ENCODE peak calls at places on chromosomes 3 and 15, in four cellular contexts. G is NCI-H2171; N is activated CD8-positive, alpha-beta memory T cell treated with anti-CD3 and anti-CD28 coated beads, Interleukin-2, amount 50 U/mL, for 48 hours; Z is cardiac fibroblast. C is an unnamed sample.

GRCh38 chr3:66991478-66991877 is 6.6 kb upstream of the KBTBD8 start:
- DNase-seq in G (no peak), Z (peak), N (no peak), C (no peak)

GRCh38 chr15:56869573-56869972 is 48.9 kb upstream of the TCF12 start:
- DNase-seq in Z (peak), G (no peak), N (peak), C (no peak)

GRCh38 chr15:55694652-55695150 is 48.3 kb downstream of the PRTG start:
- DNase-seq in N (no peak), Z (no peak), G (peak), C (no peak)

GRCh38 chr3:169272533-169272932 is 391.0 kb downstream of the MECOM start:
- DNase-seq in G (no peak), Z (no peak), N (no peak), C (no peak)

GRCh38 chr15:82580713-82581112 is 40.5 kb upstream of the RPS17 start:
- DNase-seq in Z (no peak), N (no peak), G (no peak), C (no peak)

GRCh38 chr3:69370945-69371301 is 15.0 kb downstream of the FRMD4B start:
- DNase-seq in N (no peak), Z (peak), G (no peak), C (no peak)

GRCh38 chr3:107198522-107199271 is 178.5 kb upstream of the CCDC54 start:
- DNase-seq in G (no peak), N (no peak), Z (peak), C (no peak)

GRCh38 chr3:95184038-95184437 is 1121.2 kb downstream of the NSUN3 start:
- DNase-seq in Z (no peak), G (no peak), N (no peak), C (no peak)

GRCh38 chr3:72334681-72335457 is 513.4 kb downstream of the SHQ1 start:
- DNase-seq in Z (no peak), N (no peak), G (no peak), C (peak)

GRCh38 chr3:114650808-114651207 is 357.0 kb downstream of the TIGIT start:
- DNase-seq in N (no peak), G (no peak), Z (peak), C (no peak)

GRCh38 chr3:129867506-129868124 is 25.9 kb downstream of the TMCC1 start:
- DNase-seq in N (no peak), Z (no peak), G (no peak), C (no peak)